ENCODE peak calls at places on chromosomes 7 and 10, in eight cellular contexts. Y, X, L, A, W, C, R and Z are unnamed samples.

GRCh38 chr7:148398844-148399365 is 191.7 kb upstream of the C7orf33 start:
- DNase-seq in L (no peak), X (no peak), R (no peak), A (no peak), W (no peak), Y (no peak), C (no peak), Z (no peak)

GRCh38 chr7:45663965-45664623 is 89.9 kb downstream of the ADCY1 start:
- DNase-seq in X (no peak), C (no peak), R (no peak), Y (no peak), L (no peak), A (no peak), W (no peak), Z (no peak)

GRCh38 chr7:93298671-93299070 is 66.5 kb downstream of the VPS50 start:
- DNase-seq in R (no peak), A (peak), Y (no peak), X (no peak), L (no peak), W (no peak), C (no peak), Z (no peak)

GRCh38 chr7:38070718-38071117 is 107.3 kb upstream of the STARD3NL start:
- DNase-seq in Y (no peak), L (no peak), X (no peak), R (no peak), W (no peak), A (peak), C (no peak), Z (no peak)

GRCh38 chr7:101589976-101590662 is 39.0 kb downstream of the MYL10 start:
- DNase-seq in Y (no peak), A (no peak), W (no peak), L (no peak), X (no peak), R (no peak), C (no peak), Z (no peak)

GRCh38 chr7:50393076-50393475 is 57.1 kb downstream of the FIGNL1 start:
- DNase-seq in Y (no peak), W (no peak), R (no peak), C (no peak), A (no peak), L (no peak), X (no peak), Z (no peak)

GRCh38 chr10:71302874-71303568 is 16.0 kb upstream of the SLC29A3 start:
- DNase-seq in Y (no peak), C (peak), A (peak), R (no peak), L (no peak), W (no peak), X (no peak), Z (peak)

GRCh38 chr7:12990440-12990839 is 303.0 kb downstream of the ARL4A start:
- DNase-seq in R (no peak), X (no peak), A (no peak), L (no peak), Y (no peak), W (no peak), C (no peak), Z (no peak)

GRCh38 chr10:119421887-119422684 is 120.4 kb downstream of the RGS10 start:
- DNase-seq in Y (peak), X (no peak), L (no peak), W (no peak), R (no peak), A (peak), C (no peak), Z (no peak)

GRCh38 chr10:99524050-99524666 is 8.6 kb upstream of the NKX2-3 start:
- DNase-seq in C (no peak), Y (no peak), W (no peak), L (no peak), R (no peak), X (no peak), A (no peak), Z (no peak)
- H3K4me3 ChIP-seq in C (no peak), Y (no peak), W (no peak), L (peak), R (no peak), X (no peak), A (no peak), Z (no peak)

GRCh38 chr7:130141858-130142653 is 63.1 kb downstream of the TMEM209 start:
- DNase-seq in R (no peak), C (no peak), A (no peak), Y (no peak), L (no peak), X (no peak), W (no peak), Z (no peak)
- H3K4me3 ChIP-seq in R (peak), C (peak), A (peak), Y (peak), L (peak), X (no peak), W (no peak), Z (no peak)

DNA sequence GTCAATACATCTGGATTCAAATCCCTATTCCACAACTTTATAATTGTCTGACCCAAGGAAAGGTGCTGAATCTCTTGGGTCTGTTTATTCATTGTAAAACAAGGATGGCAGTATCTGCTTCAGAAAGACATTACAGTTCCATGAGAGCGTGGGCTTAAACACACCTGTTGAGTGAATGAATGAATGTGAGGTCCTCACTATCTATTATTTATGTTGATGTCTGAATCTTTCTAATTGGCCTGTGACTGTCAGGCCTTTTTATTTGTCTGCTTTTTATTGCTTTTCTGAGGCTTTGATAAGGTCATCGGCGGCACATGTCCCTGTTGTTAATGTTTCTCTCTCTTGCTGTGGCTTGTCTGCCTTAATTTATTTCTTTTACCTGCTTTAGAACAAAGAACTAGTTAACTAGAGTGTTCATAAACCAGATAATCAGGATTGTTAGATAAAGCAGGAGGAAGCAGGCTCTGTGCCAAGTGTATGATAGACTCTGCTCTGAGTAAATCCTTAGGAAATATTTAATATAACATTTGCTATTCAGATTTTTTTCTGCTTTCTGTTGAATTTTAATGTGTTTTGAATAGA is 42.3 kb upstream of the CYCS start:
- DNase-seq in C (no peak), W (no peak), Y (no peak), A (peak), L (no peak), R (no peak), X (no peak), Z (no peak)
- H3K4me3 ChIP-seq in C (no peak), W (no peak), Y (no peak), A (no peak), L (no peak), R (no peak), X (no peak), Z (no peak)

GRCh38 chr10:27242473-27242950 is 1.9 kb upstream of the ACBD5 start:
- DNase-seq in L (no peak), C (no peak), X (no peak), R (no peak), Y (no peak), A (no peak), W (no peak), Z (no peak)
- H3K4me3 ChIP-seq in L (peak), C (peak), X (peak), R (peak), Y (peak), A (peak), W (peak), Z (peak)